ENCODE peak calls at places on chromosomes 16 and 17, in eight cellular contexts. F, Q, P, X, J, M, Y and A are unnamed samples.

GRCh38 chr17:9334536-9335446 is 240.8 kb downstream of the STX8 start:
- DNase-seq in F (no peak), M (no peak), Q (no peak), X (peak; percentile 70), J (peak; percentile 29), P (no peak), Y (no peak), A (no peak)

GRCh38 chr17:34723875-34724274 is 144.5 kb downstream of the TMEM132E start:
- DNase-seq in P (no peak), M (no peak), J (no peak), X (no peak), Y (no peak), F (no peak), Q (no peak), A (no peak)

GRCh38 chr17:39473310-39473709 is 12.0 kb downstream of the CDK12 start:
- DNase-seq in Y (no peak), Q (no peak), J (no peak), M (no peak), F (no peak), P (no peak), X (no peak), A (no peak)

GRCh38 chr16:51095114-51095872 is 55.8 kb downstream of the SALL1 start:
- DNase-seq in M (peak; percentile 49), J (no peak), P (no peak), X (no peak), Q (no peak), F (no peak), Y (peak; percentile 32), A (no peak)

GRCh38 chr16:8936421-8936820 is 27.3 kb downstream of the USP7 start:
- DNase-seq in Y (peak; percentile 81), X (peak; percentile 60), P (peak; percentile 54), M (peak; percentile 61), Q (no peak), F (peak; percentile 46), J (peak; percentile 70), A (peak; percentile 65)

GRCh38 chr16:20899503-20900298 is 457 bp downstream of the DCUN1D3 start:
- DNase-seq in Q (no peak), M (no peak), J (no peak), P (no peak), Y (no peak), X (no peak), F (peak; percentile 60), A (peak; percentile 24)

GRCh38 chr16:8828541-8829165 is 31.0 kb downstream of the PMM2 start:
- DNase-seq in J (peak; percentile 45), X (peak; percentile 66), M (no peak), P (no peak), F (no peak), Q (no peak), Y (no peak), A (no peak)

GRCh38 chr17:1481736-1482135 is 10.8 kb downstream of the MYO1C start:
- DNase-seq in X (peak; percentile 39), P (no peak), Q (no peak), M (no peak), J (no peak), Y (no peak), F (no peak), A (no peak)

GRCh38 chr17:82229686-82230626 is 1.1 kb downstream of the SLC16A3 start:
- DNase-seq in P (no peak), X (peak; percentile 54), Y (no peak), Q (no peak), F (peak; percentile 64), M (peak; percentile 48), J (peak; percentile 48), A (no peak)

GRCh38 chr16:84111481-84111880 is 5.3 kb downstream of the MBTPS1 start:
- DNase-seq in X (no peak), F (no peak), Y (no peak), P (no peak), Q (no peak), J (no peak), M (no peak), A (no peak)

GRCh38 chr16:82580293-82580900 is 46.4 kb upstream of the CDH13 start:
- DNase-seq in P (no peak), X (peak; percentile 38), Q (no peak), M (peak; percentile 46), J (peak; percentile 29), Y (peak; percentile 41), F (peak; percentile 26), A (peak; percentile 39)

GRCh38 chr17:41516147-41516827 is 2.4 kb downstream of the KRT15 start:
- DNase-seq in M (no peak), Q (no peak), F (no peak), Y (no peak), P (no peak), J (no peak), X (no peak), A (no peak)

GRCh38 chr17:2264023-2264860 is 39.3 kb downstream of the SMG6 start:
- DNase-seq in Y (no peak), M (no peak), Q (no peak), P (peak; percentile 49), X (no peak), J (no peak), F (no peak), A (no peak)

GRCh38 chr17:32659419-32659842 is 172.6 kb downstream of the CDK5R1 start:
- DNase-seq in F (peak; percentile 68), J (peak; percentile 64), Y (peak; percentile 64), P (peak; percentile 55), Q (peak; percentile 18), X (peak; percentile 65), M (peak; percentile 69), A (peak; percentile 85)

GRCh38 chr16:87914326-87914725 is 22.0 kb downstream of the CA5A start:
- DNase-seq in Y (no peak), P (no peak), X (no peak), Q (no peak), M (no peak), J (no peak), F (no peak), A (no peak)

GRCh38 chr16:88924834-88925539 is 52.0 kb downstream of the CBFA2T3 start:
- DNase-seq in J (peak; percentile 93), P (peak; percentile 73), X (peak; percentile 86), M (peak; percentile 61), Q (no peak), F (peak; percentile 98), Y (peak; percentile 94), A (peak; percentile 88)

GRCh38 chr16:3553138-3553923 is 23.9 kb downstream of the NLRC3 start:
- DNase-seq in P (peak; percentile 4), Q (no peak), M (peak; percentile 44), X (no peak), F (no peak), Y (peak; percentile 80), J (no peak), A (no peak)